ENCODE peak calls at places on chromosomes 3 and 15, in eight cellular contexts. One of them, this sample, is unnamed.

GRCh38 chr15:88113909-88114308 is 142.6 kb downstream of the NTRK3 start:
- DNase-seq in NCI-H2081: no peak
- DNase-seq in kidney tubule cell: no peak
- DNase-seq in astrocyte of the spinal cord: no peak
- DNase-seq in foreskin fibroblast: no peak
- DNase-seq in GM12864: no peak
- DNase-seq in stimulated activated CD8-positive, alpha-beta memory T cell treated with anti-CD3 and anti-CD28 coated beads, Interleukin-15, amount 100 ng/mL, for 4 hours: no peak
- DNase-seq in ACHN: no peak
- DNase-seq in this sample: no peak

GRCh38 chr3:114939920-114940319 is 207.2 kb downstream of the ZBTB20 start:
- DNase-seq in NCI-H2081: peak; percentile 64
- DNase-seq in kidney tubule cell: no peak
- DNase-seq in astrocyte of the spinal cord: no peak
- DNase-seq in foreskin fibroblast: no peak
- DNase-seq in GM12864: no peak
- DNase-seq in stimulated activated CD8-positive, alpha-beta memory T cell treated with anti-CD3 and anti-CD28 coated beads, Interleukin-15, amount 100 ng/mL, for 4 hours: no peak
- DNase-seq in ACHN: no peak
- DNase-seq in this sample: no peak

GRCh38 chr3:193975072-193975535 is 160.8 kb upstream of the HES1 start:
- DNase-seq in NCI-H2081: no peak
- DNase-seq in kidney tubule cell: no peak
- DNase-seq in astrocyte of the spinal cord: no peak
- DNase-seq in foreskin fibroblast: no peak
- DNase-seq in GM12864: no peak
- DNase-seq in stimulated activated CD8-positive, alpha-beta memory T cell treated with anti-CD3 and anti-CD28 coated beads, Interleukin-15, amount 100 ng/mL, for 4 hours: no peak
- DNase-seq in ACHN: no peak
- DNase-seq in this sample: no peak

GRCh38 chr3:171982829-171983228 is 56.5 kb upstream of the FNDC3B start:
- DNase-seq in NCI-H2081: no peak
- DNase-seq in kidney tubule cell: peak; percentile 72
- DNase-seq in astrocyte of the spinal cord: peak; percentile 30
- DNase-seq in foreskin fibroblast: peak; percentile 62
- DNase-seq in GM12864: no peak
- DNase-seq in stimulated activated CD8-positive, alpha-beta memory T cell treated with anti-CD3 and anti-CD28 coated beads, Interleukin-15, amount 100 ng/mL, for 4 hours: no peak
- DNase-seq in ACHN: no peak
- DNase-seq in this sample: peak; percentile 22

GRCh38 chr15:56249080-56249479 is 5.4 kb upstream of the RFX7 start:
- DNase-seq in NCI-H2081: peak; percentile 70
- DNase-seq in kidney tubule cell: peak; percentile 66
- DNase-seq in astrocyte of the spinal cord: peak; percentile 63
- DNase-seq in foreskin fibroblast: peak; percentile 60
- DNase-seq in GM12864: no peak
- DNase-seq in stimulated activated CD8-positive, alpha-beta memory T cell treated with anti-CD3 and anti-CD28 coated beads, Interleukin-15, amount 100 ng/mL, for 4 hours: no peak
- DNase-seq in ACHN: peak; percentile 64
- DNase-seq in this sample: peak; percentile 40

GRCh38 chr3:175410251-175410650 is 551.1 kb downstream of the NAALADL2 start:
- DNase-seq in NCI-H2081: no peak
- DNase-seq in kidney tubule cell: no peak
- DNase-seq in astrocyte of the spinal cord: peak; percentile 46
- DNase-seq in foreskin fibroblast: peak; percentile 80
- DNase-seq in GM12864: no peak
- DNase-seq in stimulated activated CD8-positive, alpha-beta memory T cell treated with anti-CD3 and anti-CD28 coated beads, Interleukin-15, amount 100 ng/mL, for 4 hours: no peak
- DNase-seq in ACHN: no peak
- DNase-seq in this sample: no peak

GRCh38 chr15:39407116-39407515 is 173.8 kb upstream of the THBS1 start:
- DNase-seq in NCI-H2081: no peak
- DNase-seq in kidney tubule cell: no peak
- DNase-seq in astrocyte of the spinal cord: no peak
- DNase-seq in foreskin fibroblast: peak; percentile 84
- DNase-seq in GM12864: no peak
- DNase-seq in stimulated activated CD8-positive, alpha-beta memory T cell treated with anti-CD3 and anti-CD28 coated beads, Interleukin-15, amount 100 ng/mL, for 4 hours: no peak
- DNase-seq in ACHN: no peak
- DNase-seq in this sample: no peak

GRCh38 chr3:50472958-50473357 is 30.5 kb downstream of the CACNA2D2 start:
- DNase-seq in NCI-H2081: no peak
- DNase-seq in kidney tubule cell: no peak
- DNase-seq in astrocyte of the spinal cord: no peak
- DNase-seq in foreskin fibroblast: no peak
- DNase-seq in GM12864: no peak
- DNase-seq in stimulated activated CD8-positive, alpha-beta memory T cell treated with anti-CD3 and anti-CD28 coated beads, Interleukin-15, amount 100 ng/mL, for 4 hours: no peak
- DNase-seq in ACHN: no peak
- DNase-seq in this sample: no peak

GRCh38 chr3:140834266-140835037 is 107.2 kb upstream of the SLC25A36 start:
- DNase-seq in NCI-H2081: no peak
- DNase-seq in kidney tubule cell: peak; percentile 78
- DNase-seq in astrocyte of the spinal cord: peak; percentile 4
- DNase-seq in foreskin fibroblast: peak; percentile 4
- DNase-seq in GM12864: no peak
- DNase-seq in stimulated activated CD8-positive, alpha-beta memory T cell treated with anti-CD3 and anti-CD28 coated beads, Interleukin-15, amount 100 ng/mL, for 4 hours: no peak
- DNase-seq in ACHN: peak; percentile 12
- DNase-seq in this sample: no peak

GRCh38 chr3:127655641-127656040 is 17.1 kb upstream of the ABTB1 start:
- DNase-seq in NCI-H2081: no peak
- DNase-seq in kidney tubule cell: peak; percentile 14
- DNase-seq in astrocyte of the spinal cord: peak; percentile 39
- DNase-seq in foreskin fibroblast: peak; percentile 81
- DNase-seq in GM12864: no peak
- DNase-seq in stimulated activated CD8-positive, alpha-beta memory T cell treated with anti-CD3 and anti-CD28 coated beads, Interleukin-15, amount 100 ng/mL, for 4 hours: no peak
- DNase-seq in ACHN: no peak
- DNase-seq in this sample: peak; percentile 74

GRCh38 chr15:89781055-89781454 is 4.9 kb downstream of the MESP2 start:
- DNase-seq in NCI-H2081: no peak
- DNase-seq in kidney tubule cell: peak; percentile 64
- DNase-seq in astrocyte of the spinal cord: no peak
- DNase-seq in foreskin fibroblast: peak; percentile 11
- DNase-seq in GM12864: no peak
- DNase-seq in stimulated activated CD8-positive, alpha-beta memory T cell treated with anti-CD3 and anti-CD28 coated beads, Interleukin-15, amount 100 ng/mL, for 4 hours: no peak
- DNase-seq in ACHN: no peak
- DNase-seq in this sample: no peak

GRCh38 chr15:95284933-95285401 is 1045.5 kb upstream of the NR2F2 start:
- DNase-seq in NCI-H2081: no peak
- DNase-seq in kidney tubule cell: no peak
- DNase-seq in astrocyte of the spinal cord: peak; percentile 77
- DNase-seq in foreskin fibroblast: peak; percentile 48
- DNase-seq in GM12864: no peak
- DNase-seq in stimulated activated CD8-positive, alpha-beta memory T cell treated with anti-CD3 and anti-CD28 coated beads, Interleukin-15, amount 100 ng/mL, for 4 hours: no peak
- DNase-seq in ACHN: no peak
- DNase-seq in this sample: no peak

GRCh38 chr3:2713923-2714322 is 396.3 kb downstream of the IL5RA start:
- DNase-seq in NCI-H2081: no peak
- DNase-seq in kidney tubule cell: no peak
- DNase-seq in astrocyte of the spinal cord: no peak
- DNase-seq in foreskin fibroblast: no peak
- DNase-seq in GM12864: no peak
- DNase-seq in stimulated activated CD8-positive, alpha-beta memory T cell treated with anti-CD3 and anti-CD28 coated beads, Interleukin-15, amount 100 ng/mL, for 4 hours: no peak
- DNase-seq in ACHN: peak; percentile 5
- DNase-seq in this sample: no peak

GRCh38 chr3:128931046-128931445 is 51.6 kb downstream of the ACAD9 start:
- DNase-seq in NCI-H2081: no peak
- DNase-seq in kidney tubule cell: no peak
- DNase-seq in astrocyte of the spinal cord: no peak
- DNase-seq in foreskin fibroblast: no peak
- DNase-seq in GM12864: no peak
- DNase-seq in stimulated activated CD8-positive, alpha-beta memory T cell treated with anti-CD3 and anti-CD28 coated beads, Interleukin-15, amount 100 ng/mL, for 4 hours: no peak
- DNase-seq in ACHN: no peak
- DNase-seq in this sample: no peak

GRCh38 chr3:88180398-88180999 is 30.7 kb downstream of the C3orf38 start:
- DNase-seq in NCI-H2081: peak; percentile 56
- DNase-seq in kidney tubule cell: peak; percentile 42
- DNase-seq in astrocyte of the spinal cord: peak; percentile 53
- DNase-seq in foreskin fibroblast: peak; percentile 54
- DNase-seq in GM12864: peak; percentile 42
- DNase-seq in stimulated activated CD8-positive, alpha-beta memory T cell treated with anti-CD3 and anti-CD28 coated beads, Interleukin-15, amount 100 ng/mL, for 4 hours: no peak
- DNase-seq in ACHN: peak; percentile 42
- DNase-seq in this sample: peak; percentile 19

GRCh38 chr3:168091961-168092360 is 3.8 kb downstream of the GOLIM4 start:
- DNase-seq in NCI-H2081: peak; percentile 84
- DNase-seq in kidney tubule cell: no peak
- DNase-seq in astrocyte of the spinal cord: no peak
- DNase-seq in foreskin fibroblast: no peak
- DNase-seq in GM12864: no peak
- DNase-seq in stimulated activated CD8-positive, alpha-beta memory T cell treated with anti-CD3 and anti-CD28 coated beads, Interleukin-15, amount 100 ng/mL, for 4 hours: no peak
- DNase-seq in ACHN: no peak
- DNase-seq in this sample: no peak

GRCh38 chr3:52534281-52535183 is 875 bp upstream of the NT5DC2 start:
- DNase-seq in NCI-H2081: no peak
- DNase-seq in kidney tubule cell: peak; percentile 27
- DNase-seq in astrocyte of the spinal cord: peak; percentile 38
- DNase-seq in foreskin fibroblast: peak; percentile 84
- DNase-seq in GM12864: no peak
- DNase-seq in stimulated activated CD8-positive, alpha-beta memory T cell treated with anti-CD3 and anti-CD28 coated beads, Interleukin-15, amount 100 ng/mL, for 4 hours: no peak
- DNase-seq in ACHN: no peak
- DNase-seq in this sample: peak; percentile 36

GRCh38 chr3:95197661-95198060 is 1134.8 kb downstream of the NSUN3 start:
- DNase-seq in NCI-H2081: no peak
- DNase-seq in kidney tubule cell: no peak
- DNase-seq in astrocyte of the spinal cord: no peak
- DNase-seq in foreskin fibroblast: no peak
- DNase-seq in GM12864: no peak
- DNase-seq in stimulated activated CD8-positive, alpha-beta memory T cell treated with anti-CD3 and anti-CD28 coated beads, Interleukin-15, amount 100 ng/mL, for 4 hours: no peak
- DNase-seq in ACHN: no peak
- DNase-seq in this sample: no peak

GRCh38 chr3:27494784-27495183 is 10.6 kb upstream of the SLC4A7 start:
- DNase-seq in NCI-H2081: no peak
- DNase-seq in kidney tubule cell: no peak
- DNase-seq in astrocyte of the spinal cord: no peak
- DNase-seq in foreskin fibroblast: no peak
- DNase-seq in GM12864: no peak
- DNase-seq in stimulated activated CD8-positive, alpha-beta memory T cell treated with anti-CD3 and anti-CD28 coated beads, Interleukin-15, amount 100 ng/mL, for 4 hours: no peak
- DNase-seq in ACHN: no peak
- DNase-seq in this sample: no peak

GRCh38 chr3:186411994-186412393 is 50.0 kb upstream of the DGKG start:
- DNase-seq in NCI-H2081: no peak
- DNase-seq in kidney tubule cell: peak; percentile 41
- DNase-seq in astrocyte of the spinal cord: no peak
- DNase-seq in foreskin fibroblast: no peak
- DNase-seq in GM12864: no peak
- DNase-seq in stimulated activated CD8-positive, alpha-beta memory T cell treated with anti-CD3 and anti-CD28 coated beads, Interleukin-15, amount 100 ng/mL, for 4 hours: no peak
- DNase-seq in ACHN: no peak
- DNase-seq in this sample: no peak

GRCh38 chr3:46981932-46982471 is 2.5 kb downstream of the NBEAL2 start:
- DNase-seq in NCI-H2081: no peak
- DNase-seq in kidney tubule cell: peak; percentile 44
- DNase-seq in astrocyte of the spinal cord: no peak
- DNase-seq in foreskin fibroblast: no peak
- DNase-seq in GM12864: no peak
- DNase-seq in stimulated activated CD8-positive, alpha-beta memory T cell treated with anti-CD3 and anti-CD28 coated beads, Interleukin-15, amount 100 ng/mL, for 4 hours: no peak
- DNase-seq in ACHN: no peak
- DNase-seq in this sample: no peak

GRCh38 chr3:126058666-126059065 is 25.3 kb downstream of the SLC41A3 start:
- DNase-seq in NCI-H2081: no peak
- DNase-seq in kidney tubule cell: no peak
- DNase-seq in astrocyte of the spinal cord: no peak
- DNase-seq in foreskin fibroblast: peak; percentile 16
- DNase-seq in GM12864: no peak
- DNase-seq in stimulated activated CD8-positive, alpha-beta memory T cell treated with anti-CD3 and anti-CD28 coated beads, Interleukin-15, amount 100 ng/mL, for 4 hours: no peak
- DNase-seq in ACHN: no peak
- DNase-seq in this sample: no peak

GRCh38 chr3:47163023-47163989 is 607 bp downstream of the SETD2 start:
- DNase-seq in NCI-H2081: peak; percentile 5
- DNase-seq in kidney tubule cell: peak; percentile 53
- DNase-seq in astrocyte of the spinal cord: peak; percentile 38
- DNase-seq in foreskin fibroblast: peak; percentile 53
- DNase-seq in GM12864: no peak
- DNase-seq in stimulated activated CD8-positive, alpha-beta memory T cell treated with anti-CD3 and anti-CD28 coated beads, Interleukin-15, amount 100 ng/mL, for 4 hours: peak; percentile 34
- DNase-seq in ACHN: peak; percentile 33
- DNase-seq in this sample: peak; percentile 36

GRCh38 chr15:91307561-91307960 is 207.5 kb downstream of the SV2B start:
- DNase-seq in NCI-H2081: no peak
- DNase-seq in kidney tubule cell: no peak
- DNase-seq in astrocyte of the spinal cord: no peak
- DNase-seq in foreskin fibroblast: no peak
- DNase-seq in GM12864: no peak
- DNase-seq in stimulated activated CD8-positive, alpha-beta memory T cell treated with anti-CD3 and anti-CD28 coated beads, Interleukin-15, amount 100 ng/mL, for 4 hours: no peak
- DNase-seq in ACHN: no peak
- DNase-seq in this sample: no peak

GRCh38 chr3:14891135-14892132 is 55.9 kb upstream of the NR2C2 start:
- DNase-seq in NCI-H2081: no peak
- DNase-seq in kidney tubule cell: no peak
- DNase-seq in astrocyte of the spinal cord: no peak
- DNase-seq in foreskin fibroblast: no peak
- DNase-seq in GM12864: no peak
- DNase-seq in stimulated activated CD8-positive, alpha-beta memory T cell treated with anti-CD3 and anti-CD28 coated beads, Interleukin-15, amount 100 ng/mL, for 4 hours: no peak
- DNase-seq in ACHN: no peak
- DNase-seq in this sample: no peak

GRCh38 chr3:160556141-160556540 is 9.2 kb downstream of the KPNA4 start:
- DNase-seq in NCI-H2081: no peak
- DNase-seq in kidney tubule cell: no peak
- DNase-seq in astrocyte of the spinal cord: no peak
- DNase-seq in foreskin fibroblast: no peak
- DNase-seq in GM12864: no peak
- DNase-seq in stimulated activated CD8-positive, alpha-beta memory T cell treated with anti-CD3 and anti-CD28 coated beads, Interleukin-15, amount 100 ng/mL, for 4 hours: no peak
- DNase-seq in ACHN: no peak
- DNase-seq in this sample: no peak

GRCh38 chr15:37034392-37034791 is 66.0 kb downstream of the MEIS2 start:
- DNase-seq in NCI-H2081: no peak
- DNase-seq in kidney tubule cell: no peak
- DNase-seq in astrocyte of the spinal cord: no peak
- DNase-seq in foreskin fibroblast: no peak
- DNase-seq in GM12864: no peak
- DNase-seq in stimulated activated CD8-positive, alpha-beta memory T cell treated with anti-CD3 and anti-CD28 coated beads, Interleukin-15, amount 100 ng/mL, for 4 hours: no peak
- DNase-seq in ACHN: no peak
- DNase-seq in this sample: no peak

GRCh38 chr15:79834496-79834895 is 62.3 kb downstream of the MTHFS start:
- DNase-seq in NCI-H2081: peak; percentile 14
- DNase-seq in kidney tubule cell: peak; percentile 74
- DNase-seq in astrocyte of the spinal cord: no peak
- DNase-seq in foreskin fibroblast: no peak
- DNase-seq in GM12864: no peak
- DNase-seq in stimulated activated CD8-positive, alpha-beta memory T cell treated with anti-CD3 and anti-CD28 coated beads, Interleukin-15, amount 100 ng/mL, for 4 hours: no peak
- DNase-seq in ACHN: no peak
- DNase-seq in this sample: no peak

GRCh38 chr3:125310623-125311076 is 64.5 kb downstream of the ZNF148 start:
- DNase-seq in NCI-H2081: no peak
- DNase-seq in kidney tubule cell: peak; percentile 40
- DNase-seq in astrocyte of the spinal cord: no peak
- DNase-seq in foreskin fibroblast: no peak
- DNase-seq in GM12864: no peak
- DNase-seq in stimulated activated CD8-positive, alpha-beta memory T cell treated with anti-CD3 and anti-CD28 coated beads, Interleukin-15, amount 100 ng/mL, for 4 hours: peak; percentile 7
- DNase-seq in ACHN: peak; percentile 27
- DNase-seq in this sample: no peak

GRCh38 chr15:28942046-28942445 is 56.3 kb downstream of the APBA2 start:
- DNase-seq in NCI-H2081: no peak
- DNase-seq in kidney tubule cell: no peak
- DNase-seq in astrocyte of the spinal cord: no peak
- DNase-seq in foreskin fibroblast: no peak
- DNase-seq in GM12864: no peak
- DNase-seq in stimulated activated CD8-positive, alpha-beta memory T cell treated with anti-CD3 and anti-CD28 coated beads, Interleukin-15, amount 100 ng/mL, for 4 hours: peak; percentile 21
- DNase-seq in ACHN: no peak
- DNase-seq in this sample: no peak

This sample was measured in hepatic stellate cell.